ENCODE peak calls at places on chromosomes 2 and 18, in ten cellular contexts. One of them, this sample, is unnamed.

GRCh38 chr2:219109468-219109867 is 48.7 kb upstream of the IHH start:
- DNase-seq in activated B cell treated with CpG ODN at 0.5 μM for 24 hours: no peak
- DNase-seq in right cardiac atrium: no peak
- DNase-seq in CD8-positive, alpha-beta T cell: peak
- DNase-seq in mesendoderm: peak
- DNase-seq in kidney glomerular epithelial cell: no peak
- DNase-seq in H9: peak
- DNase-seq in stimulated activated CD4-positive, alpha-beta T cell treated with anti-CD3 and anti-CD28 coated beads, Interleukin-15, amount 100 ng/mL, for 24 hours: peak
- DNase-seq in Peyer's patch: no peak
- DNase-seq in T-cell: peak
- DNase-seq in this sample: no peak

GRCh38 chr2:232238108-232238507 is 140.4 kb upstream of the ALPP start:
- DNase-seq in mesendoderm: peak
- DNase-seq in T-cell: no peak
- DNase-seq in CD8-positive, alpha-beta T cell: no peak
- DNase-seq in H9: no peak
- DNase-seq in right cardiac atrium: no peak
- DNase-seq in activated B cell treated with CpG ODN at 0.5 μM for 24 hours: no peak
- DNase-seq in stimulated activated CD4-positive, alpha-beta T cell treated with anti-CD3 and anti-CD28 coated beads, Interleukin-15, amount 100 ng/mL, for 24 hours: no peak
- DNase-seq in Peyer's patch: no peak
- DNase-seq in kidney glomerular epithelial cell: no peak
- DNase-seq in this sample: no peak

GRCh38 chr2:107588960-107589542 is 237.6 kb upstream of the RGPD4 start:
- DNase-seq in right cardiac atrium: no peak
- DNase-seq in activated B cell treated with CpG ODN at 0.5 μM for 24 hours: no peak
- DNase-seq in CD8-positive, alpha-beta T cell: no peak
- DNase-seq in stimulated activated CD4-positive, alpha-beta T cell treated with anti-CD3 and anti-CD28 coated beads, Interleukin-15, amount 100 ng/mL, for 24 hours: no peak
- DNase-seq in Peyer's patch: no peak
- DNase-seq in kidney glomerular epithelial cell: peak
- DNase-seq in mesendoderm: no peak
- DNase-seq in H9: no peak
- DNase-seq in T-cell: no peak
- DNase-seq in this sample: no peak

GRCh38 chr2:163028807-163029206 is 190.2 kb upstream of the KCNH7 start:
- DNase-seq in T-cell: no peak
- DNase-seq in right cardiac atrium: no peak
- DNase-seq in kidney glomerular epithelial cell: no peak
- DNase-seq in mesendoderm: no peak
- DNase-seq in activated B cell treated with CpG ODN at 0.5 μM for 24 hours: no peak
- DNase-seq in H9: no peak
- DNase-seq in CD8-positive, alpha-beta T cell: no peak
- DNase-seq in stimulated activated CD4-positive, alpha-beta T cell treated with anti-CD3 and anti-CD28 coated beads, Interleukin-15, amount 100 ng/mL, for 24 hours: no peak
- DNase-seq in Peyer's patch: no peak
- DNase-seq in this sample: no peak

GRCh38 chr2:212227755-212228154 is 310.8 kb downstream of the ERBB4 start:
- DNase-seq in right cardiac atrium: peak
- DNase-seq in mesendoderm: peak
- DNase-seq in H9: no peak
- DNase-seq in Peyer's patch: no peak
- DNase-seq in kidney glomerular epithelial cell: peak
- DNase-seq in CD8-positive, alpha-beta T cell: no peak
- DNase-seq in stimulated activated CD4-positive, alpha-beta T cell treated with anti-CD3 and anti-CD28 coated beads, Interleukin-15, amount 100 ng/mL, for 24 hours: no peak
- DNase-seq in T-cell: no peak
- DNase-seq in activated B cell treated with CpG ODN at 0.5 μM for 24 hours: no peak
- DNase-seq in this sample: no peak

GRCh38 chr2:235263205-235264120 is 230.4 kb upstream of the AGAP1 start:
- DNase-seq in Peyer's patch: peak
- DNase-seq in H9: peak
- DNase-seq in right cardiac atrium: peak
- DNase-seq in kidney glomerular epithelial cell: peak
- DNase-seq in CD8-positive, alpha-beta T cell: no peak
- DNase-seq in mesendoderm: peak
- DNase-seq in activated B cell treated with CpG ODN at 0.5 μM for 24 hours: no peak
- DNase-seq in T-cell: no peak
- DNase-seq in stimulated activated CD4-positive, alpha-beta T cell treated with anti-CD3 and anti-CD28 coated beads, Interleukin-15, amount 100 ng/mL, for 24 hours: no peak
- DNase-seq in this sample: no peak

GRCh38 chr2:240514631-240515030 is 43.2 kb downstream of the ANKMY1 start:
- DNase-seq in CD8-positive, alpha-beta T cell: no peak
- DNase-seq in Peyer's patch: no peak
- DNase-seq in H9: peak
- DNase-seq in T-cell: no peak
- DNase-seq in activated B cell treated with CpG ODN at 0.5 μM for 24 hours: no peak
- DNase-seq in right cardiac atrium: no peak
- DNase-seq in kidney glomerular epithelial cell: no peak
- DNase-seq in mesendoderm: no peak
- DNase-seq in stimulated activated CD4-positive, alpha-beta T cell treated with anti-CD3 and anti-CD28 coated beads, Interleukin-15, amount 100 ng/mL, for 24 hours: no peak
- DNase-seq in this sample: peak

GRCh38 chr18:23451491-23451890 is 1.6 kb upstream of the RIOK3 start:
- DNase-seq in H9: no peak
- DNase-seq in Peyer's patch: no peak
- DNase-seq in right cardiac atrium: no peak
- DNase-seq in T-cell: no peak
- DNase-seq in activated B cell treated with CpG ODN at 0.5 μM for 24 hours: no peak
- DNase-seq in CD8-positive, alpha-beta T cell: no peak
- DNase-seq in kidney glomerular epithelial cell: no peak
- DNase-seq in mesendoderm: no peak
- DNase-seq in stimulated activated CD4-positive, alpha-beta T cell treated with anti-CD3 and anti-CD28 coated beads, Interleukin-15, amount 100 ng/mL, for 24 hours: no peak
- DNase-seq in this sample: no peak

GRCh38 chr2:37232131-37232933 is 874 bp downstream of the NDUFAF7 start:
- DNase-seq in CD8-positive, alpha-beta T cell: no peak
- DNase-seq in stimulated activated CD4-positive, alpha-beta T cell treated with anti-CD3 and anti-CD28 coated beads, Interleukin-15, amount 100 ng/mL, for 24 hours: no peak
- DNase-seq in T-cell: no peak
- DNase-seq in mesendoderm: peak
- DNase-seq in kidney glomerular epithelial cell: no peak
- DNase-seq in activated B cell treated with CpG ODN at 0.5 μM for 24 hours: peak
- DNase-seq in right cardiac atrium: peak
- DNase-seq in H9: no peak
- DNase-seq in Peyer's patch: no peak
- DNase-seq in this sample: no peak

This sample was measured in coronary artery.